ENCODE peak calls at places on chromosomes 16 and 17, in eight cellular contexts. G, D, J, F, P, H, K and L are unnamed samples.

GRCh38 chr17:28675980-28676379 is 14.0 kb downstream of the SUPT6H start:
- DNase-seq in H (no peak), F (peak), G (peak), J (no peak), P (no peak), D (no peak), K (no peak), L (no peak)

GRCh38 chr16:66857437-66857836 is 13.2 kb downstream of the CA7 start:
- DNase-seq in P (no peak), K (no peak), D (no peak), G (no peak), J (no peak), F (no peak), H (no peak), L (no peak)

GRCh38 chr17:31680126-31680525 is 178.9 kb downstream of the COPRS start:
- DNase-seq in G (no peak), F (peak), H (no peak), J (no peak), K (peak), P (no peak), D (no peak), L (no peak)

GRCh38 chr16:2095918-2096582 is 39.6 kb downstream of the PKD1 start:
- DNase-seq in H (no peak), F (no peak), G (no peak), P (no peak), K (no peak), D (no peak), J (no peak), L (no peak)

GRCh38 chr16:75306102-75306762 is 54.8 kb upstream of the BCAR1 start:
- DNase-seq in H (peak), P (no peak), F (no peak), K (no peak), G (peak), D (no peak), J (no peak), L (no peak)

GRCh38 chr16:2842340-2843000 is 12.4 kb downstream of the ZG16B start:
- DNase-seq in J (no peak), F (peak), P (peak), D (peak), G (no peak), K (peak), H (no peak), L (no peak)

GRCh38 chr16:71956500-71956899 is 43.7 kb downstream of the PKD1L3 start:
- DNase-seq in K (no peak), F (no peak), J (no peak), G (no peak), H (peak), P (no peak), D (no peak), L (no peak)

GRCh38 chr16:3009568-3010390 is 2.9 kb upstream of the CLDN9 start:
- DNase-seq in J (no peak), P (no peak), H (no peak), D (no peak), K (no peak), F (no peak), G (peak), L (peak)

GRCh38 chr17:51032850-51033249 is 87.8 kb downstream of the SPAG9 start:
- DNase-seq in D (no peak), J (no peak), H (peak), F (no peak), K (no peak), G (no peak), P (no peak), L (no peak)

GRCh38 chr17:2894782-2895181 is 98.5 kb downstream of the RAP1GAP2 start:
- DNase-seq in G (no peak), F (no peak), P (no peak), K (no peak), J (no peak), D (no peak), H (no peak), L (no peak)